ENCODE peak calls at places on chromosomes 11 and 22, in nine cellular contexts. N, S, E, T, W, H, Q, B and F are unnamed samples.

GRCh38 chr11:92866679-92867282 is 102.7 kb upstream of the MTNR1B start:
- DNase-seq in N (no peak), S (peak), E (no peak), T (no peak), W (no peak), H (no peak), Q (no peak), B (no peak), F (no peak)

GRCh38 chr11:28461846-28462245 is 353.7 kb downstream of the METTL15 start:
- DNase-seq in N (no peak), S (no peak), E (peak), T (peak), W (no peak), H (no peak), Q (no peak), B (no peak), F (peak)

GRCh38 chr22:37801946-37802309 is 5.8 kb upstream of the GCAT start:
- DNase-seq in N (no peak), S (no peak), E (no peak), T (no peak), W (no peak), H (no peak), Q (no peak), B (no peak), F (no peak)

GRCh38 chr22:11066458-11067285 is 4461.3 kb upstream of the OR11H1 start:
- DNase-seq in N (no peak), S (peak), E (no peak), T (no peak), W (no peak), H (no peak), Q (peak), B (no peak), F (no peak)

GRCh38 chr11:65355013-65355775 is 643 bp downstream of the TIGD3 start:
- DNase-seq in N (peak), S (peak), E (no peak), T (no peak), W (peak), H (peak), Q (peak), B (peak), F (peak)

GRCh38 chr22:38762607-38763006 is 6.8 kb upstream of the SUN2 start:
- DNase-seq in N (no peak), S (no peak), E (no peak), T (no peak), W (peak), H (no peak), Q (no peak), B (no peak), F (no peak)

GRCh38 chr11:128492461-128492860 is 94.9 kb downstream of the ETS1 start:
- DNase-seq in N (no peak), S (no peak), E (peak), T (peak), W (no peak), H (no peak), Q (no peak), B (no peak), F (peak)

GRCh38 chr11:54927704-54928103 is 221.1 kb downstream of the OR4A5 start:
- DNase-seq in N (no peak), S (no peak), E (no peak), T (no peak), W (no peak), H (no peak), Q (no peak), B (no peak), F (no peak)

GRCh38 chr11:29328961-29329441 is 687.8 kb downstream of the KCNA4 start:
- DNase-seq in N (no peak), S (no peak), E (peak), T (peak), W (no peak), H (peak), Q (peak), B (no peak), F (peak)

GRCh38 chr11:14645247-14645912 is 1.8 kb downstream of the PDE3B start:
- DNase-seq in N (no peak), S (no peak), E (peak), T (peak), W (no peak), H (no peak), Q (no peak), B (no peak), F (peak)

GRCh38 chr11:5550440-5551095 is 2.2 kb upstream of the OR52H1 start:
- DNase-seq in N (no peak), S (no peak), E (peak), T (peak), W (no peak), H (peak), Q (no peak), B (no peak), F (peak)

GRCh38 chr11:46295312-46295995 is 18.0 kb downstream of the CREB3L1 start:
- DNase-seq in N (peak), S (peak), E (peak), T (peak), W (peak), H (peak), Q (peak), B (peak), F (peak)

GRCh38 chr11:119584193-119585037 is 144.6 kb downstream of the NECTIN1 start:
- DNase-seq in N (no peak), S (peak), E (peak), T (peak), W (peak), H (peak), Q (no peak), B (no peak), F (peak)

GRCh38 chr11:112277937-112278336 is 17.3 kb upstream of the PLET1 start:
- DNase-seq in N (no peak), S (no peak), E (no peak), T (peak), W (no peak), H (no peak), Q (no peak), B (no peak), F (peak)

GRCh38 chr11:69863544-69864200 is 44.5 kb upstream of the FGF3 start:
- DNase-seq in N (no peak), S (peak), E (no peak), T (no peak), W (no peak), H (no peak), Q (no peak), B (no peak), F (no peak)

GRCh38 chr11:124748100-124748418 is 4.0 kb downstream of the VSIG2 start:
- DNase-seq in N (no peak), S (no peak), E (no peak), T (no peak), W (no peak), H (no peak), Q (no peak), B (no peak), F (no peak)

GRCh38 chr22:28951969-28952521 is 68.7 kb downstream of the ZNRF3 start:
- DNase-seq in N (no peak), S (peak), E (peak), T (peak), W (no peak), H (no peak), Q (no peak), B (no peak), F (no peak)

GRCh38 chr11:130580372-130580771 is 131.9 kb downstream of the ADAMTS15 start:
- DNase-seq in N (no peak), S (peak), E (no peak), T (peak), W (no peak), H (peak), Q (no peak), B (no peak), F (peak)

GRCh38 chr22:27210111-27210739 is 552.8 kb downstream of the MIAT start:
- DNase-seq in N (no peak), S (no peak), E (no peak), T (no peak), W (no peak), H (no peak), Q (no peak), B (no peak), F (no peak)